ENCODE peak calls at places on chromosomes 1 and 21, in seven cellular contexts. K, F, G, S, Z, Y and I are unnamed samples.

GRCh38 chr1:24393892-24394291 is 19.7 kb downstream of the STPG1 start:
- DNase-seq in K (peak), F (no peak), G (no peak), S (no peak), Z (no peak), Y (no peak), I (no peak)

GRCh38 chr1:246012271-246012854 is 494.7 kb downstream of the SMYD3 start:
- DNase-seq in K (peak), F (peak), G (no peak), S (no peak), Z (peak), Y (peak), I (no peak)

GRCh38 chr1:65036614-65037180 is 70.3 kb upstream of the JAK1 start:
- DNase-seq in K (no peak), F (no peak), G (no peak), S (no peak), Z (no peak), Y (no peak), I (no peak)

GRCh38 chr1:160981584-160982411 is 27.2 kb upstream of the ITLN2 start:
- DNase-seq in K (no peak), F (no peak), G (peak), S (no peak), Z (no peak), Y (no peak), I (no peak)

GRCh38 chr1:158177705-158178450 is 2.8 kb upstream of the CD1D start:
- DNase-seq in K (peak), F (no peak), G (peak), S (peak), Z (no peak), Y (peak), I (no peak)

GRCh38 chr1:221137668-221138067 is 258.4 kb downstream of the HLX start:
- DNase-seq in K (no peak), F (no peak), G (no peak), S (no peak), Z (no peak), Y (no peak), I (no peak)

GRCh38 chr1:206698990-206699586 is 14.4 kb downstream of the MAPKAPK2 start:
- DNase-seq in K (no peak), F (no peak), G (no peak), S (no peak), Z (no peak), Y (no peak), I (no peak)

GRCh38 chr1:44571712-44572571 is 102.3 kb downstream of the TMEM53 start:
- DNase-seq in K (peak), F (peak), G (no peak), S (no peak), Z (no peak), Y (peak), I (no peak)

GRCh38 chr1:36203554-36204346 is 20.5 kb upstream of the THRAP3 start:
- DNase-seq in K (no peak), F (no peak), G (peak), S (no peak), Z (no peak), Y (no peak), I (no peak)

GRCh38 chr1:234433563-234434285 is 45.3 kb downstream of the TARBP1 start:
- DNase-seq in K (peak), F (no peak), G (no peak), S (no peak), Z (no peak), Y (peak), I (no peak)

GRCh38 chr1:27536767-27537166 is 46.8 kb upstream of the WASF2 start:
- DNase-seq in K (no peak), F (no peak), G (no peak), S (no peak), Z (no peak), Y (no peak), I (no peak)

GRCh38 chr1:240027059-240027462 is 64.6 kb upstream of the FMN2 start:
- DNase-seq in K (peak), F (peak), G (no peak), S (no peak), Z (peak), Y (peak), I (no peak)

GRCh38 chr1:151511636-151512215 is 539 bp downstream of the CGN start:
- DNase-seq in K (no peak), F (no peak), G (peak), S (peak), Z (no peak), Y (peak), I (no peak)

GRCh38 chr1:30659702-30660101 is 63.7 kb downstream of the MATN1 start:
- DNase-seq in K (no peak), F (no peak), G (no peak), S (no peak), Z (no peak), Y (no peak), I (no peak)

GRCh38 chr21:35023396-35024070 is 25.6 kb downstream of the RUNX1 start:
- DNase-seq in K (no peak), F (no peak), G (no peak), S (no peak), Z (no peak), Y (no peak), I (no peak)

GRCh38 chr1:67791686-67792475 is 41.4 kb downstream of the GNG12 start:
- DNase-seq in K (peak), F (no peak), G (no peak), S (no peak), Z (no peak), Y (no peak), I (no peak)

GRCh38 chr1:187261637-187262036 is 432.9 kb downstream of the PLA2G4A start:
- DNase-seq in K (no peak), F (no peak), G (no peak), S (no peak), Z (no peak), Y (no peak), I (no peak)

GRCh38 chr1:164662462-164662861 is 103.5 kb downstream of the PBX1 start:
- DNase-seq in K (no peak), F (no peak), G (no peak), S (no peak), Z (no peak), Y (no peak), I (no peak)

GRCh38 chr1:203871114-203871875 is 9.9 kb downstream of the SNRPE start:
- DNase-seq in K (peak), F (peak), G (no peak), S (peak), Z (no peak), Y (peak), I (peak)

GRCh38 chr1:166127003-166127402 is 39.8 kb downstream of the FAM78B start:
- DNase-seq in K (no peak), F (no peak), G (no peak), S (no peak), Z (no peak), Y (no peak), I (no peak)

GRCh38 chr1:212814989-212815388 is 23.3 kb downstream of the TATDN3 start:
- DNase-seq in K (peak), F (no peak), G (no peak), S (peak), Z (no peak), Y (peak), I (no peak)

GRCh38 chr1:218412181-218412580 is 67.0 kb downstream of the TGFB2 start:
- DNase-seq in K (no peak), F (no peak), G (no peak), S (no peak), Z (no peak), Y (no peak), I (no peak)

GRCh38 chr1:196317535-196318522 is 290.4 kb downstream of the KCNT2 start:
- DNase-seq in K (peak), F (no peak), G (no peak), S (no peak), Z (peak), Y (peak), I (no peak)

GRCh38 chr1:31936278-31936965 is 1.7 kb downstream of the PTP4A2 start:
- DNase-seq in K (no peak), F (no peak), G (no peak), S (no peak), Z (no peak), Y (peak), I (no peak)

GRCh38 chr1:7224644-7225043 is 439.4 kb downstream of the CAMTA1 start:
- DNase-seq in K (no peak), F (no peak), G (no peak), S (no peak), Z (no peak), Y (peak), I (no peak)

GRCh38 chr1:94951056-94951455 is 24.1 kb upstream of the CNN3 start:
- DNase-seq in K (no peak), F (no peak), G (no peak), S (no peak), Z (no peak), Y (no peak), I (no peak)

GRCh38 chr21:42233067-42233981 is 14.4 kb downstream of the ABCG1 start:
- DNase-seq in K (peak), F (peak), G (peak), S (peak), Z (no peak), Y (peak), I (peak)

GRCh38 chr1:241600496-241600901 is 39.7 kb downstream of the CHML start:
- DNase-seq in K (no peak), F (no peak), G (no peak), S (no peak), Z (no peak), Y (no peak), I (no peak)

GRCh38 chr1:245735831-245736530 is 581.2 kb downstream of the KIF26B start:
- DNase-seq in K (no peak), F (no peak), G (no peak), S (no peak), Z (no peak), Y (no peak), I (no peak)

GRCh38 chr1:54314691-54315455 is 91.3 kb downstream of the SSBP3 start:
- DNase-seq in K (no peak), F (no peak), G (peak), S (peak), Z (no peak), Y (no peak), I (no peak)

GRCh38 chr1:47232187-47232874 is at the start of gene TAL1:
- DNase-seq in K (peak), F (no peak), G (no peak), S (no peak), Z (no peak), Y (peak), I (no peak)

GRCh38 chr1:208192989-208193388 is 51.2 kb downstream of the PLXNA2 start:
- DNase-seq in K (no peak), F (no peak), G (no peak), S (no peak), Z (no peak), Y (no peak), I (no peak)

GRCh38 chr1:100606438-100606837 is 68.5 kb downstream of the GPR88 start:
- DNase-seq in K (peak), F (no peak), G (peak), S (no peak), Z (no peak), Y (peak), I (no peak)

GRCh38 chr1:218409946-218410510 is 64.9 kb downstream of the TGFB2 start:
- DNase-seq in K (no peak), F (no peak), G (no peak), S (no peak), Z (no peak), Y (no peak), I (no peak)

GRCh38 chr1:150567717-150568561 is 11.5 kb downstream of the MCL1 start:
- DNase-seq in K (peak), F (no peak), G (peak), S (peak), Z (no peak), Y (peak), I (no peak)

GRCh38 chr1:101216623-101217022 is 20.2 kb upstream of the S1PR1 start:
- DNase-seq in K (no peak), F (no peak), G (no peak), S (no peak), Z (no peak), Y (no peak), I (no peak)

GRCh38 chr21:35593000-35593502 is 467.3 kb downstream of the SETD4 start:
- DNase-seq in K (peak), F (no peak), G (no peak), S (no peak), Z (no peak), Y (no peak), I (no peak)

GRCh38 chr1:168135982-168136708 is 585 bp downstream of the GPR161 start:
- DNase-seq in K (peak), F (no peak), G (no peak), S (no peak), Z (no peak), Y (peak), I (peak)

GRCh38 chr1:91018006-91018405 is 3.8 kb downstream of the ZNF644 start:
- DNase-seq in K (no peak), F (no peak), G (no peak), S (no peak), Z (no peak), Y (peak), I (no peak)

GRCh38 chr1:91021686-91022517 is at the start of gene ZNF644:
- DNase-seq in K (peak), F (peak), G (peak), S (peak), Z (peak), Y (peak), I (peak)

GRCh38 chr1:91022518-91022929 is 689 bp upstream of the ZNF644 start:
- DNase-seq in K (no peak), F (no peak), G (no peak), S (no peak), Z (no peak), Y (no peak), I (no peak)

GRCh38 chr1:91020486-91020885 is 1.3 kb downstream of the ZNF644 start:
- DNase-seq in K (peak), F (no peak), G (no peak), S (no peak), Z (no peak), Y (no peak), I (no peak)

DNA sequence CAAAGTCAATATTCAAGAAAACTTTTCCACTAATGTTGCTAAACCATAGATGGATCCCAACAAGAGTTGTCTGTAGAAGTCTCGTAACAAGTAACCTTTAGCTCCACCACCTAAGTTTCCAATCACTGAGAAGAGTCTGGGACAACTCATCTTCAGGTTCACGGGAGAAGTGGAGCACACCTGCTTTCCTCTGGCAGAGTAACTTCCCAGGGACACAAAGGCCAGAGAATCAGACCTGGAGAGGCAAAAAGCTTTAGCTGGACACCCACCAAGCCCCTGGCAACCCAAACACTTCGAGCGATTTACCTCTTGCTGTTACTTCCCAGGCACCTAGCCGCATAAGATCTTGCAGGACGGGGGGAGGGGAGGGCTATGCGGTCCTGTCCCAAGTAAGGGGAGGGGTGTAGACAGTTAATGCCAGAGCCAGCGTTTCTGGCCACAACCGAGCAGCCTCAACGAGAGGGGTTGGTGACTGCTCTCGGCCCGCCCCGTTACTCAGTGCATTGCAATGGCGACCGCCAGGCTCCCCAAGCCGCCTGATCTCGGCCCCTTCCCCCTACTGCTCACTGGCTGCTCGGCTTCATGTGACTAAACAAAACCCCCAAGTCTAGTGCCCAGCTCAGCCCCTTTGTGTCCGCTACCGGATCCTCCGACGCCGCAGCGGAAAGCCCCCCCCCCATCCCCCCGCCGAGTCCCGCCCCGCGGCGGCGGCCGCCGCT is 709 bp downstream of the ZNF644 start:
- DNase-seq in K (peak), F (no peak), G (peak), S (peak), Z (no peak), Y (peak), I (peak)
- TF ChIP-seq POLR2AphosphoS5 in K (no peak), F (peak), G (no peak), S (no peak), Z (no peak), Y (peak), I (no peak)

GRCh38 chr1:184974086-184974836 is at the start of gene NIBAN1:
- DNase-seq in K (peak), F (peak), G (peak), S (peak), Z (no peak), Y (peak), I (no peak)
- TF ChIP-seq POLR2AphosphoS5 in K (no peak), F (peak), G (peak), S (peak), Z (no peak), Y (peak), I (peak)

GRCh38 chr1:17108360-17108759 is 10.9 kb downstream of the PADI2 start:
- DNase-seq in K (no peak), F (no peak), G (no peak), S (no peak), Z (no peak), Y (no peak), I (no peak)

GRCh38 chr1:17110555-17110926 is 8.7 kb downstream of the PADI2 start:
- DNase-seq in K (no peak), F (no peak), G (no peak), S (no peak), Z (no peak), Y (no peak), I (no peak)

GRCh38 chr1:17108786-17109185 is 10.5 kb downstream of the PADI2 start:
- DNase-seq in K (no peak), F (no peak), G (no peak), S (peak), Z (no peak), Y (no peak), I (no peak)

GRCh38 chr1:17112076-17112475 is 7.2 kb downstream of the PADI2 start:
- DNase-seq in K (no peak), F (no peak), G (no peak), S (no peak), Z (no peak), Y (no peak), I (no peak)

GRCh38 chr1:17109897-17110554 is 9.2 kb downstream of the PADI2 start:
- DNase-seq in K (no peak), F (no peak), G (no peak), S (no peak), Z (no peak), Y (no peak), I (no peak)
- TF ChIP-seq POLR2AphosphoS5 in K (no peak), F (no peak), G (no peak), S (no peak), Z (no peak), Y (no peak), I (no peak)

GRCh38 chr1:63366915-63367217 is 561 bp upstream of the ALG6 start:
- DNase-seq in K (no peak), F (no peak), G (no peak), S (no peak), Z (no peak), Y (no peak), I (no peak)

GRCh38 chr1:63363014-63363413 is 4.4 kb upstream of the ALG6 start:
- DNase-seq in K (no peak), F (no peak), G (no peak), S (no peak), Z (no peak), Y (no peak), I (no peak)

GRCh38 chr1:63362578-63362977 is 4.8 kb upstream of the ALG6 start:
- DNase-seq in K (no peak), F (no peak), G (no peak), S (no peak), Z (no peak), Y (no peak), I (no peak)

GRCh38 chr1:63368131-63368530 is 704 bp downstream of the ALG6 start:
- DNase-seq in K (no peak), F (peak), G (no peak), S (no peak), Z (no peak), Y (peak), I (peak)

DNA sequence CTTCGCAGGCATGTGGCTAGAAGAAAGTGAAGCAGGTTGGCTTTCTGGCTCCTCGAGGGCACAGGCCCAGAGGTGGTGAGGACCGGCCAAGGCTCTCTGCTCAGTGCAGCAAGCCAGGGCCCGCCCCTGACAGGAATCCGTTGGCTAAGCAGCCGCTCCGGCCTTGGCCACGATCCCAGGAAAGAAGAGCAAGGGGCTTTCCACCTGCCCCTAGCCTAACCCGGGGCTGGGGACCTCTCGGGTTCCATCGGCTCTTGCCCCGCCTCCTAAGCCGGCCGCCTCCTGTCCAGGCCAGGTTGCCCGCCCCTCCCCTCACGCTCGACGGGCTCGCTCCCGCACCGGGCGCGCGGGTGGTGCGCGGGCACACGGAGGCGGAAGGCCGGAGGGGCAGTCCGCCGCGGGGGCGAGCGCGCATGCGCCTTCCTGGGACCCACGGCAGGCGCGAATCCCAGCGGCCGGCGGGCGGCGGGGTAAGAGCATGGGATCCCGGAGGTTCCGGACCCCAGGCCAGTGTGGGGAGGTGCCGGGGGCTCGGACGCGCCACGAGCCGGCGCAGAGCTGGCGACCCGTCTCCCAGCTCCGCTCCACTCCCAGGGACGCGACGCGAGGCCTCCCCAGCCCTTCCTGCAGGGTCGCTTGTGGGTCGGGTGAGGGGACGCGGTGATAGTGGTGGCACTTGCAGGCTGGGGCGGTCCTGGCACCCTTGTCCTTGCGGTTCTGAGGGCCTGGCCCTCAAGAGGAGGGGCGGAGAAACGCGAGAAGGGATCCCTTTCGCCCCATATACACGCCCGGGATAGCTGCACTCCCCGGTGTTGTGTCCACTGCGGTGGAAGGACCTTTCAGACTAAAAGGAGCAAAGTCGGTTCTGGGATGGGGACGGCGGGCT is at the start of gene ALG6:
- DNase-seq in K (peak), F (peak), G (peak), S (peak), Z (peak), Y (peak), I (peak)
- TF ChIP-seq POLR2AphosphoS5 in K (peak), F (peak), G (peak), S (peak), Z (peak), Y (peak), I (peak)